ENCODE peak calls at places on chromosomes 12 and 14, in five cellular contexts. Y is K562, F is HepG2, M is H1, D is GM12878. Z is an unnamed sample.

GRCh38 chr12:132454949-132455418 is 35.0 kb upstream of the FBRSL1 start:
- DNase-seq in Y (no peak), F (no peak), M (no peak), D (no peak), Z (no peak)

GRCh38 chr12:113388351-113388750 is 15.3 kb downstream of the SDS start:
- DNase-seq in Y (no peak), F (no peak), M (no peak), D (no peak), Z (no peak)

GRCh38 chr12:14471497-14471896 is 96.2 kb downstream of the PLBD1 start:
- DNase-seq in Y (no peak), F (no peak), M (no peak), D (no peak), Z (no peak)

GRCh38 chr12:114316076-114316475 is 89.9 kb downstream of the TBX5 start:
- DNase-seq in Y (no peak), F (no peak), M (peak), D (no peak), Z (peak)

GRCh38 chr14:77208266-77208978 is 26.8 kb downstream of the TMEM63C start:
- DNase-seq in Y (peak), F (peak), M (peak), D (no peak), Z (peak)

GRCh38 chr14:76298896-76299295 is 77.0 kb upstream of the ESRRB start:
- DNase-seq in Y (no peak), F (no peak), M (no peak), D (no peak), Z (no peak)

GRCh38 chr14:92568621-92569479 is 55.3 kb downstream of the RIN3 start:
- DNase-seq in Y (no peak), F (no peak), M (no peak), D (peak), Z (no peak)

GRCh38 chr14:72237722-72238666 is 305.8 kb downstream of the RGS6 start:
- DNase-seq in Y (no peak), F (no peak), M (no peak), D (peak), Z (no peak)

GRCh38 chr14:72177246-72177645 is 245.0 kb downstream of the RGS6 start:
- DNase-seq in Y (no peak), F (no peak), M (no peak), D (no peak), Z (no peak)

GRCh38 chr14:75497701-75498100 is 24.6 kb upstream of the BATF start:
- DNase-seq in Y (no peak), F (no peak), M (no peak), D (no peak), Z (no peak)

GRCh38 chr12:108580531-108580930 is 17.4 kb downstream of the TMEM119 start:
- DNase-seq in Y (no peak), F (no peak), M (no peak), D (no peak), Z (no peak)

GRCh38 chr12:64946132-64946829 is 121.8 kb downstream of the TBC1D30 start:
- DNase-seq in Y (no peak), F (no peak), M (no peak), D (no peak), Z (no peak)

GRCh38 chr14:48974994-48975393 is 611.2 kb downstream of the RPS29 start:
- DNase-seq in Y (no peak), F (no peak), M (no peak), D (no peak), Z (peak)

GRCh38 chr12:34297126-34297789 is 275.0 kb downstream of the ALG10 start:
- DNase-seq in Y (no peak), F (no peak), M (no peak), D (no peak), Z (no peak)

GRCh38 chr14:75821828-75822521 is 159.8 kb downstream of the TGFB3 start:
- DNase-seq in Y (no peak), F (no peak), M (no peak), D (no peak), Z (no peak)

GRCh38 chr12:66627270-66627987 is 51.4 kb downstream of the GRIP1 start:
- DNase-seq in Y (no peak), F (no peak), M (no peak), D (no peak), Z (no peak)

GRCh38 chr12:64682572-64683277 is 72.4 kb downstream of the RASSF3 start:
- DNase-seq in Y (no peak), F (no peak), M (no peak), D (no peak), Z (peak)

GRCh38 chr14:52950410-52950897 is 396 bp downstream of the FERMT2 start:
- DNase-seq in Y (no peak), F (peak), M (no peak), D (no peak), Z (peak)

GRCh38 chr14:96255501-96256366 is at the start of gene BDKRB1:
- DNase-seq in Y (no peak), F (no peak), M (no peak), D (no peak), Z (no peak)

GRCh38 chr12:104680070-104680469 is 223.3 kb downstream of the CHST11 start:
- DNase-seq in Y (peak), F (peak), M (no peak), D (peak), Z (peak)

GRCh38 chr14:85762523-85762922 is 232.6 kb downstream of the FLRT2 start:
- DNase-seq in Y (no peak), F (no peak), M (no peak), D (no peak), Z (no peak)

GRCh38 chr12:1890119-1890703 is 28.2 kb downstream of the CACNA2D4 start:
- DNase-seq in Y (no peak), F (no peak), M (no peak), D (no peak), Z (no peak)
- TF ChIP-seq CREB1 in Y (no peak), F (no peak), M (no peak), D (no peak), Z (no peak)

GRCh38 chr12:3493225-3494049 is 2.4 kb downstream of the PRMT8 start:
- DNase-seq in Y (no peak), F (no peak), M (no peak), D (no peak), Z (peak)
- TF ChIP-seq EZH2 in Y (no peak), F (no peak), M (peak), D (no peak), Z (peak)

DNA sequence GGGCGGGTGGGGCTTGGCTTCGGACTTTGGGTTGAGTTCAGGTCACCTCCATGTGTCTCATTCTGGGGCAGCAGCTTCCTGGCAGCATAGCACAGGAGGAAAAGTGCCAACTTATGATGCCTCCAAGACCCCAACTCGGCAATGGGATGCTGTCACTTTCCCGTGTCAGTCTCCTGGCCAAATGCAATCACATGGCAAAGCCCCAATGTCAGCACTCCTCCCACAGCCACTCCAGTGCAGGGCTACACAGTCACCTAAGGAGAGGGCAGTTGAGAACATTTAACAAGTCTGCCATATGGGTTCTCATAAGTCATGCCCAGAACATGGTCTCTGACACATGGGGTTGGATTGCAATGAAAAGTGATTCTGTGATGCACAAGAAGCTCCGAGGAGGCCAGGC is 26.7 kb downstream of the ELK3 start:
- DNase-seq in Y (no peak), F (no peak), M (no peak), D (no peak), Z (no peak)
- H3K4me2 ChIP-seq in Y (no peak), F (no peak), M (no peak), D (no peak), Z (no peak)

GRCh38 chr12:117685115-117685926 is 283.5 kb downstream of the KSR2 start:
- DNase-seq in Y (peak), F (peak), M (peak), D (no peak), Z (peak)
- TF ChIP-seq CREB1 in Y (no peak), F (no peak), M (peak), D (no peak), Z (peak)

Z was measured in GM23338.